ENCODE peak calls at places on chromosome 2, in four cellular contexts. B, M, V and C are unnamed samples.

GRCh38 chr2:10032746-10033105 is 10.6 kb upstream of the KLF11 start:
- DNase-seq in V (peak; percentile 62), M (no peak), B (no peak), C (no peak)

GRCh38 chr2:120509991-120510735 is 164.2 kb downstream of the INHBB start:
- DNase-seq in V (peak; percentile 60), B (no peak), M (no peak), C (no peak)

GRCh38 chr2:200523158-200523557 is 2.8 kb upstream of the SGO2 start:
- DNase-seq in V (no peak), M (no peak), B (no peak), C (no peak)

GRCh38 chr2:222938327-222938726 is 77.5 kb downstream of the ACSL3 start:
- DNase-seq in M (no peak), B (no peak), V (no peak), C (no peak)

GRCh38 chr2:7034313-7034712 is 117.1 kb downstream of the RNF144A start:
- DNase-seq in B (no peak), M (no peak), V (peak; percentile 70), C (no peak)

GRCh38 chr2:9002637-9003365 is 683 bp downstream of the MBOAT2 start:
- DNase-seq in M (peak; percentile 16), V (peak; percentile 74), B (no peak), C (no peak)

GRCh38 chr2:232549655-232550350 is 554 bp downstream of the TIGD1 start:
- DNase-seq in B (no peak), V (no peak), M (no peak), C (no peak)

GRCh38 chr2:38074047-38074774 is 1.7 kb downstream of the CYP1B1 start:
- DNase-seq in B (no peak), M (peak; percentile 11), V (peak; percentile 79), C (no peak)

GRCh38 chr2:110103060-110103961 is 12.3 kb downstream of the MALL start:
- DNase-seq in M (no peak), B (no peak), V (no peak), C (no peak)

DNA sequence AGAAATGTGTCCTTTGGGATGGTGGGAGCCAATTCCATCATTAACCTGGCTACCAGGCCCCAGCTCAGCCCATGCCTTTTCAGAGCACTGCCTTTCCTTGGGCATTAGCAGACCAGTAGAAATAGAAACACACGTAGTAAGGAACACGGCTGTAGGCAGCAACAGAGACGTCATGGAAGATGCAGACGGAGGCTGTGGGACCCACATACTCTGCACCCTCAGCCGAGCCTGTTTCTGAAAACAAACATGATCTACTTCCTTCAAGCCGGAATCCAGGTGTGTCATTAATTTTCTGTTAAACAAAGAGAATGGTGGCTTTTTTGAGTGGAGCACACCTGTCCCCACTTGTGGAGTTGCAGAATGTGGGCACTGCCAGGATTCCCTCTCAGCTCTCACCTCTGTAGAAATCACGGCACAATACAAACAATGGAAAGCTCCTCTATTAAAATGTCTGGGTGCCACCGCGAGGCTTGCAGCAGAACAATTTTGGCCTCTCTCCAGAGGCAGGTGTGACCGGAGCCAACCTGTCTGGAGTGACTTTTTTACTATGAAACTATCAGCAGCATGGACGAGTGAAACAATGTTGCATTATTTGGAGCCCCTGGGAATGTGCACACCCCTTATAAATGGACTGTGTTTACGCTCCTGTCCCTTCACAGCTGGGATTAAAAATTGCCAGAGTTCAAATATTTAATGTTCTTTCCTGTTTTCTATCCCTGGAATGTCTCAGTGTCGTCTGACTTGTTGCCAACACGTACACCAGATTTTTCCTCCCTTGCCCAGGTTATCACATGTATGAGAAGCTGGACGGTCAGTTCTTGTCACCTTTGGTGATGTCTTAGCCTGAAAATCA is 31.7 kb downstream of the SPP2 start:
- DNase-seq in M (no peak), B (no peak), V (peak; percentile 83), C (no peak)
- TF ChIP-seq CTCF in M (no peak), B (no peak), V (no peak), C (no peak)

GRCh38 chr2:185952098-185952497 is 213.5 kb downstream of the FSIP2 start:
- DNase-seq in M (no peak), B (no peak), V (no peak), C (no peak)

GRCh38 chr2:185955050-185955449 is 216.4 kb downstream of the FSIP2 start:
- DNase-seq in M (no peak), V (no peak), B (no peak), C (no peak)
- TF ChIP-seq CTCF in M (no peak), V (no peak), B (no peak), C (no peak)

GRCh38 chr2:193695367-193695766 is 1500.6 kb upstream of the TMEFF2 start:
- DNase-seq in M (no peak), V (no peak), B (no peak), C (no peak)
- TF ChIP-seq CTCF in M (peak; percentile 63), V (no peak), B (no peak), C (peak; percentile 62)

GRCh38 chr2:99442837-99443236 is 47.0 kb downstream of the REV1 start:
- DNase-seq in V (no peak), B (no peak), M (no peak), C (no peak)
- TF ChIP-seq CTCF in V (no peak), B (peak; percentile 20), M (peak; percentile 39), C (no peak)

GRCh38 chr2:18001671-18002070 is 123.2 kb downstream of the KCNS3 start:
- DNase-seq in B (no peak), V (no peak), M (no peak), C (no peak)
- TF ChIP-seq CTCF in B (no peak), V (no peak), M (peak; percentile 18), C (no peak)

DNA sequence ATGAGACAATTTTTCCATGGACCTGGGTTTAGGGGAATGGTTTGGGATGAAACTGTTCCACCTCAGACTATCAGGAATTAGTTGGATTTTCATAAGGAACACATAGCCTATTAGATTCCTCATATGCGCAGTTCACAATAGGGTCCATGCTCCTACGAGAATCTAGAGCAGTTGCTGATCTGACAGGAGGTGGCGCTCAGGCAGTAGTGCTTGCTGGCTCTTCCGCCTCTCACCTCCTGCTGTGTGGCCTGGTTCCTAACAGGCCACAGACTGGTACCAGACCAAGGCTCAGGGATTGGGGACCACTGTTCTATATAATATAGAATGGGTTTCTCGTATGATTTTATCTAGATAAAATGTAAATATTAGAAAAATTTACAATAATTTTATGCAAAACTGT is 338.7 kb downstream of the CPS1 start:
- DNase-seq in B (no peak), M (no peak), V (no peak), C (no peak)
- TF ChIP-seq CTCF in B (no peak), M (no peak), V (no peak), C (no peak)